ENCODE peak calls at places on chromosome 1, in nine cellular contexts. One of them, this sample, is unnamed.

GRCh38 chr1:8113257-8114220 is 87.4 kb upstream of the ERRFI1 start:
- DNase-seq in NCI-H1105: no peak
- DNase-seq in stimulated activated CD8-positive, alpha-beta memory T cell treated with anti-CD3 and anti-CD28 coated beads, Interleukin-15, amount 100 ng/mL, for 4 hours: no peak
- DNase-seq in germinal center: no peak
- DNase-seq in left lung: no peak
- DNase-seq in activated effector memory CD4-positive, alpha-beta T cell treated with anti-CD3 and anti-CD28 coated beads, Interleukin-2, amount 50 U/mL, for 16 hours: no peak
- DNase-seq in GM13977: no peak
- DNase-seq in Ammon's horn: no peak
- DNase-seq in OCI-LY7: no peak
- DNase-seq in this sample: no peak

GRCh38 chr1:25023826-25024225 is 93.8 kb upstream of the RUNX3 start:
- DNase-seq in germinal center: no peak
- DNase-seq in left lung: no peak
- DNase-seq in Ammon's horn: no peak
- DNase-seq in GM13977: no peak
- DNase-seq in stimulated activated CD8-positive, alpha-beta memory T cell treated with anti-CD3 and anti-CD28 coated beads, Interleukin-15, amount 100 ng/mL, for 4 hours: no peak
- DNase-seq in activated effector memory CD4-positive, alpha-beta T cell treated with anti-CD3 and anti-CD28 coated beads, Interleukin-2, amount 50 U/mL, for 16 hours: no peak
- DNase-seq in OCI-LY7: no peak
- DNase-seq in NCI-H1105: no peak
- DNase-seq in this sample: no peak

GRCh38 chr1:215665212-215665611 is 98.1 kb downstream of the KCTD3 start:
- DNase-seq in GM13977: peak; percentile 7
- DNase-seq in stimulated activated CD8-positive, alpha-beta memory T cell treated with anti-CD3 and anti-CD28 coated beads, Interleukin-15, amount 100 ng/mL, for 4 hours: no peak
- DNase-seq in NCI-H1105: no peak
- DNase-seq in activated effector memory CD4-positive, alpha-beta T cell treated with anti-CD3 and anti-CD28 coated beads, Interleukin-2, amount 50 U/mL, for 16 hours: no peak
- DNase-seq in germinal center: no peak
- DNase-seq in OCI-LY7: no peak
- DNase-seq in left lung: no peak
- DNase-seq in Ammon's horn: no peak
- DNase-seq in this sample: no peak

GRCh38 chr1:23980725-23981063 is 567 bp upstream of the SRSF10 start:
- DNase-seq in GM13977: peak; percentile 69
- DNase-seq in Ammon's horn: peak; percentile 14
- DNase-seq in stimulated activated CD8-positive, alpha-beta memory T cell treated with anti-CD3 and anti-CD28 coated beads, Interleukin-15, amount 100 ng/mL, for 4 hours: no peak
- DNase-seq in OCI-LY7: peak; percentile 82
- DNase-seq in activated effector memory CD4-positive, alpha-beta T cell treated with anti-CD3 and anti-CD28 coated beads, Interleukin-2, amount 50 U/mL, for 16 hours: peak; percentile 69
- DNase-seq in NCI-H1105: no peak
- DNase-seq in germinal center: peak; percentile 45
- DNase-seq in left lung: no peak
- DNase-seq in this sample: no peak

GRCh38 chr1:223667484-223668182 is 2.1 kb upstream of the CAPN8 start:
- DNase-seq in OCI-LY7: no peak
- DNase-seq in NCI-H1105: no peak
- DNase-seq in GM13977: no peak
- DNase-seq in stimulated activated CD8-positive, alpha-beta memory T cell treated with anti-CD3 and anti-CD28 coated beads, Interleukin-15, amount 100 ng/mL, for 4 hours: no peak
- DNase-seq in activated effector memory CD4-positive, alpha-beta T cell treated with anti-CD3 and anti-CD28 coated beads, Interleukin-2, amount 50 U/mL, for 16 hours: no peak
- DNase-seq in Ammon's horn: no peak
- DNase-seq in left lung: peak; percentile 53
- DNase-seq in germinal center: no peak
- DNase-seq in this sample: no peak

GRCh38 chr1:186681806-186682205 is 1.6 kb upstream of the PTGS2 start:
- DNase-seq in stimulated activated CD8-positive, alpha-beta memory T cell treated with anti-CD3 and anti-CD28 coated beads, Interleukin-15, amount 100 ng/mL, for 4 hours: no peak
- DNase-seq in germinal center: no peak
- DNase-seq in GM13977: no peak
- DNase-seq in left lung: no peak
- DNase-seq in activated effector memory CD4-positive, alpha-beta T cell treated with anti-CD3 and anti-CD28 coated beads, Interleukin-2, amount 50 U/mL, for 16 hours: no peak
- DNase-seq in NCI-H1105: no peak
- DNase-seq in Ammon's horn: no peak
- DNase-seq in OCI-LY7: no peak
- DNase-seq in this sample: no peak

GRCh38 chr1:71666609-71667008 is 585.8 kb upstream of the ZRANB2 start:
- DNase-seq in GM13977: no peak
- DNase-seq in left lung: no peak
- DNase-seq in NCI-H1105: no peak
- DNase-seq in germinal center: no peak
- DNase-seq in OCI-LY7: no peak
- DNase-seq in Ammon's horn: no peak
- DNase-seq in activated effector memory CD4-positive, alpha-beta T cell treated with anti-CD3 and anti-CD28 coated beads, Interleukin-2, amount 50 U/mL, for 16 hours: no peak
- DNase-seq in stimulated activated CD8-positive, alpha-beta memory T cell treated with anti-CD3 and anti-CD28 coated beads, Interleukin-15, amount 100 ng/mL, for 4 hours: no peak
- DNase-seq in this sample: no peak

GRCh38 chr1:247147781-247148180 is 24.0 kb downstream of the ZNF124 start:
- DNase-seq in stimulated activated CD8-positive, alpha-beta memory T cell treated with anti-CD3 and anti-CD28 coated beads, Interleukin-15, amount 100 ng/mL, for 4 hours: no peak
- DNase-seq in activated effector memory CD4-positive, alpha-beta T cell treated with anti-CD3 and anti-CD28 coated beads, Interleukin-2, amount 50 U/mL, for 16 hours: no peak
- DNase-seq in Ammon's horn: no peak
- DNase-seq in OCI-LY7: no peak
- DNase-seq in NCI-H1105: no peak
- DNase-seq in germinal center: no peak
- DNase-seq in GM13977: no peak
- DNase-seq in left lung: no peak
- DNase-seq in this sample: no peak

GRCh38 chr1:206628916-206629315 is 6.4 kb upstream of the DYRK3 start:
- DNase-seq in germinal center: no peak
- DNase-seq in NCI-H1105: no peak
- DNase-seq in GM13977: no peak
- DNase-seq in activated effector memory CD4-positive, alpha-beta T cell treated with anti-CD3 and anti-CD28 coated beads, Interleukin-2, amount 50 U/mL, for 16 hours: no peak
- DNase-seq in stimulated activated CD8-positive, alpha-beta memory T cell treated with anti-CD3 and anti-CD28 coated beads, Interleukin-15, amount 100 ng/mL, for 4 hours: no peak
- DNase-seq in left lung: no peak
- DNase-seq in Ammon's horn: no peak
- DNase-seq in OCI-LY7: no peak
- DNase-seq in this sample: no peak

GRCh38 chr1:40877681-40878080 is 15.5 kb upstream of the CITED4 start:
- DNase-seq in NCI-H1105: no peak
- DNase-seq in OCI-LY7: no peak
- DNase-seq in GM13977: no peak
- DNase-seq in Ammon's horn: no peak
- DNase-seq in activated effector memory CD4-positive, alpha-beta T cell treated with anti-CD3 and anti-CD28 coated beads, Interleukin-2, amount 50 U/mL, for 16 hours: peak; percentile 75
- DNase-seq in stimulated activated CD8-positive, alpha-beta memory T cell treated with anti-CD3 and anti-CD28 coated beads, Interleukin-15, amount 100 ng/mL, for 4 hours: no peak
- DNase-seq in germinal center: no peak
- DNase-seq in left lung: peak; percentile 54
- DNase-seq in this sample: no peak

GRCh38 chr1:100700586-100700985 is 19.0 kb upstream of the VCAM1 start:
- DNase-seq in left lung: no peak
- DNase-seq in germinal center: no peak
- DNase-seq in Ammon's horn: no peak
- DNase-seq in stimulated activated CD8-positive, alpha-beta memory T cell treated with anti-CD3 and anti-CD28 coated beads, Interleukin-15, amount 100 ng/mL, for 4 hours: no peak
- DNase-seq in OCI-LY7: no peak
- DNase-seq in NCI-H1105: no peak
- DNase-seq in activated effector memory CD4-positive, alpha-beta T cell treated with anti-CD3 and anti-CD28 coated beads, Interleukin-2, amount 50 U/mL, for 16 hours: no peak
- DNase-seq in GM13977: no peak
- DNase-seq in this sample: no peak

GRCh38 chr1:229410692-229411433 is 23.0 kb downstream of the ACTA1 start:
- DNase-seq in NCI-H1105: peak; percentile 54
- DNase-seq in GM13977: no peak
- DNase-seq in OCI-LY7: no peak
- DNase-seq in stimulated activated CD8-positive, alpha-beta memory T cell treated with anti-CD3 and anti-CD28 coated beads, Interleukin-15, amount 100 ng/mL, for 4 hours: no peak
- DNase-seq in Ammon's horn: peak; percentile 83
- DNase-seq in left lung: peak; percentile 70
- DNase-seq in germinal center: no peak
- DNase-seq in activated effector memory CD4-positive, alpha-beta T cell treated with anti-CD3 and anti-CD28 coated beads, Interleukin-2, amount 50 U/mL, for 16 hours: no peak
- DNase-seq in this sample: no peak

GRCh38 chr1:36160949-36161485 is 5.1 kb downstream of the MAP7D1 start:
- DNase-seq in activated effector memory CD4-positive, alpha-beta T cell treated with anti-CD3 and anti-CD28 coated beads, Interleukin-2, amount 50 U/mL, for 16 hours: peak; percentile 86
- DNase-seq in GM13977: peak; percentile 68
- DNase-seq in OCI-LY7: peak; percentile 79
- DNase-seq in NCI-H1105: no peak
- DNase-seq in left lung: peak; percentile 65
- DNase-seq in germinal center: peak; percentile 52
- DNase-seq in Ammon's horn: no peak
- DNase-seq in stimulated activated CD8-positive, alpha-beta memory T cell treated with anti-CD3 and anti-CD28 coated beads, Interleukin-15, amount 100 ng/mL, for 4 hours: no peak
- DNase-seq in this sample: no peak

GRCh38 chr1:15328785-15329480 is 80.8 kb upstream of the EFHD2 start:
- DNase-seq in germinal center: no peak
- DNase-seq in Ammon's horn: peak; percentile 87
- DNase-seq in activated effector memory CD4-positive, alpha-beta T cell treated with anti-CD3 and anti-CD28 coated beads, Interleukin-2, amount 50 U/mL, for 16 hours: no peak
- DNase-seq in stimulated activated CD8-positive, alpha-beta memory T cell treated with anti-CD3 and anti-CD28 coated beads, Interleukin-15, amount 100 ng/mL, for 4 hours: no peak
- DNase-seq in GM13977: peak; percentile 34
- DNase-seq in NCI-H1105: no peak
- DNase-seq in OCI-LY7: no peak
- DNase-seq in left lung: peak; percentile 80
- DNase-seq in this sample: no peak

GRCh38 chr1:2227341-2228156 is 570 bp upstream of the SKI start:
- DNase-seq in NCI-H1105: peak; percentile 97
- DNase-seq in left lung: peak; percentile 95
- DNase-seq in stimulated activated CD8-positive, alpha-beta memory T cell treated with anti-CD3 and anti-CD28 coated beads, Interleukin-15, amount 100 ng/mL, for 4 hours: peak; percentile 88
- DNase-seq in OCI-LY7: peak; percentile 96
- DNase-seq in GM13977: peak; percentile 100
- DNase-seq in germinal center: peak; percentile 98
- DNase-seq in activated effector memory CD4-positive, alpha-beta T cell treated with anti-CD3 and anti-CD28 coated beads, Interleukin-2, amount 50 U/mL, for 16 hours: peak; percentile 97
- DNase-seq in Ammon's horn: peak; percentile 97
- DNase-seq in this sample: peak; percentile 84

GRCh38 chr1:238892612-238893011 is 493.8 kb upstream of the CHRM3 start:
- DNase-seq in Ammon's horn: no peak
- DNase-seq in left lung: no peak
- DNase-seq in stimulated activated CD8-positive, alpha-beta memory T cell treated with anti-CD3 and anti-CD28 coated beads, Interleukin-15, amount 100 ng/mL, for 4 hours: no peak
- DNase-seq in GM13977: no peak
- DNase-seq in OCI-LY7: no peak
- DNase-seq in activated effector memory CD4-positive, alpha-beta T cell treated with anti-CD3 and anti-CD28 coated beads, Interleukin-2, amount 50 U/mL, for 16 hours: no peak
- DNase-seq in germinal center: no peak
- DNase-seq in NCI-H1105: no peak
- DNase-seq in this sample: no peak

This sample was measured in cortex of kidney.